ENCODE peak calls at places on chromosomes 13 and 19, in five cellular contexts. One of them, this sample, is unnamed.

GRCh38 chr13:54029226-54029625 is 1000.6 kb downstream of the OLFM4 start:
- DNase-seq in neuronal stem cell: peak
- DNase-seq in mesenchymal stem cell: peak
- DNase-seq in IMR-90: no peak
- DNase-seq in H9: no peak
- DNase-seq in this sample: peak

GRCh38 chr19:23917856-23918255 is 3.2 kb downstream of the ZNF726 start:
- DNase-seq in IMR-90: no peak
- DNase-seq in neuronal stem cell: no peak
- DNase-seq in H9: no peak
- DNase-seq in mesenchymal stem cell: no peak
- DNase-seq in this sample: peak

GRCh38 chr13:46057251-46058015 is 4.9 kb upstream of the ZC3H13 start:
- DNase-seq in IMR-90: peak
- DNase-seq in H9: no peak
- DNase-seq in neuronal stem cell: no peak
- DNase-seq in mesenchymal stem cell: peak
- DNase-seq in this sample: no peak

GRCh38 chr13:77779461-77780272 is 82.2 kb downstream of the SLAIN1 start:
- DNase-seq in mesenchymal stem cell: peak
- DNase-seq in neuronal stem cell: peak
- DNase-seq in H9: no peak
- DNase-seq in IMR-90: peak
- DNase-seq in this sample: peak

GRCh38 chr13:108827637-108828036 is 198.2 kb downstream of the MYO16 start:
- DNase-seq in mesenchymal stem cell: no peak
- DNase-seq in H9: no peak
- DNase-seq in IMR-90: no peak
- DNase-seq in neuronal stem cell: no peak
- DNase-seq in this sample: no peak

GRCh38 chr13:87274209-87274819 is 396.9 kb upstream of the SLITRK5 start:
- DNase-seq in neuronal stem cell: peak
- DNase-seq in mesenchymal stem cell: peak
- DNase-seq in H9: peak
- DNase-seq in IMR-90: peak
- DNase-seq in this sample: peak

GRCh38 chr13:68984688-68985319 is 1122.8 kb upstream of the ATXN8OS start:
- DNase-seq in mesenchymal stem cell: no peak
- DNase-seq in neuronal stem cell: no peak
- DNase-seq in H9: no peak
- DNase-seq in IMR-90: no peak
- DNase-seq in this sample: peak

GRCh38 chr19:4507804-4508203 is 10.5 kb downstream of the PLIN4 start:
- DNase-seq in mesenchymal stem cell: no peak
- DNase-seq in IMR-90: no peak
- DNase-seq in H9: no peak
- DNase-seq in neuronal stem cell: no peak
- DNase-seq in this sample: no peak

GRCh38 chr13:113584205-113584869 is at the start of gene TFDP1:
- DNase-seq in IMR-90: peak
- DNase-seq in H9: peak
- DNase-seq in neuronal stem cell: peak
- DNase-seq in mesenchymal stem cell: peak
- DNase-seq in this sample: peak

DNA sequence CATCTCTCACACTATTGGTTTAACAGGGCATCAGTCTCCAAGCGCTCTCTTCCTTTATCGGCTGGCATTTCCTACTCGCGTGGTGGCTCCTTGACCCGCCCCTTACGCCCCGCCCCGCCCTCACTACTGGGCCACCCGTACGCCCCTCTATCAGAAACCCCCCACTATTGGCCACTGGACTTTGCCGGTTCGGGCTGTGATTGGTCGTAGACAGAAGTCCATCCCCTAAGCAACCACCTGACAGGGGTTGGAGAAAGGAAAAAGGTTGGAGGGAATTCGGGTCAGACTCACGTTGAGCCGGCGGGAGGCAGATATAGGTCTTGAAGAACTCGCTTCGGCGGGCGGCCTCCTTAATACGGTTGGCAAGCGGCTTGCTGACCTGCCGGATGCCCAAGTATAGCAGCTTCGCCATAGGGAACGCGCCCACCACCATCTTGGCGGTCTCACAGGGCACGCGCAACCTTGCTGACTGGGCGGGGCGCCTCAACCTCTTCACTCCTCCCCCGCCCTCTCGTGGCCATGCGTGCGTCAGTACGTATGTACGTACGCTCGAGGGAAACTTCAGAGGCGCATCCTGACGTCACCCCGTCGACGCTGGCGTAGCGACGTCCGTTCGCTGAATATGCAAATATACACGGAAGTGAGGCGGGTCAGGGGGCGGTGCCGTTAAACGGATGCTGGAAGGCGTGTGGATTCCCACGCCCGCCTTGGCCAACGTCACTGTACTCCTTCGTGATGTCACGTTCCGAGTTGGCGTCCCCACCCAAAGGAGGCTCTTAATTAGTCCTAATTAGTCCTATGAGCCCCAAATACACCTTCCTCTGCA is at the start of gene OPA3:
- DNase-seq in H9: peak
- DNase-seq in neuronal stem cell: peak
- DNase-seq in mesenchymal stem cell: peak
- DNase-seq in IMR-90: peak
- DNase-seq in this sample: peak
- H2AK5ac ChIP-seq in H9: no peak
- H2AK5ac ChIP-seq in neuronal stem cell: peak
- H2AK5ac ChIP-seq in mesenchymal stem cell: peak
- H2AK5ac ChIP-seq in IMR-90: peak
- H2AK5ac ChIP-seq in this sample: peak

GRCh38 chr19:19087676-19088075 is 23.9 kb downstream of the SLC25A42 start:
- DNase-seq in H9: no peak
- DNase-seq in IMR-90: no peak
- DNase-seq in neuronal stem cell: no peak
- DNase-seq in mesenchymal stem cell: no peak
- DNase-seq in this sample: no peak
- H2AK5ac ChIP-seq in H9: no peak
- H2AK5ac ChIP-seq in IMR-90: no peak
- H2AK5ac ChIP-seq in neuronal stem cell: no peak
- H2AK5ac ChIP-seq in mesenchymal stem cell: no peak
- H2AK5ac ChIP-seq in this sample: no peak

GRCh38 chr13:96819375-96819774 is 174.9 kb downstream of the OXGR1 start:
- DNase-seq in mesenchymal stem cell: no peak
- DNase-seq in IMR-90: no peak
- DNase-seq in H9: no peak
- DNase-seq in neuronal stem cell: no peak
- DNase-seq in this sample: no peak

GRCh38 chr13:96816874-96817273 is 177.4 kb downstream of the OXGR1 start:
- DNase-seq in IMR-90: no peak
- DNase-seq in neuronal stem cell: no peak
- DNase-seq in mesenchymal stem cell: no peak
- DNase-seq in H9: peak
- DNase-seq in this sample: no peak

GRCh38 chr13:96821381-96821780 is 172.9 kb downstream of the OXGR1 start:
- DNase-seq in IMR-90: peak
- DNase-seq in mesenchymal stem cell: peak
- DNase-seq in neuronal stem cell: no peak
- DNase-seq in H9: no peak
- DNase-seq in this sample: peak

GRCh38 chr13:96817336-96817941 is 176.8 kb downstream of the OXGR1 start:
- DNase-seq in H9: no peak
- DNase-seq in IMR-90: peak
- DNase-seq in mesenchymal stem cell: peak
- DNase-seq in neuronal stem cell: peak
- DNase-seq in this sample: peak

DNA sequence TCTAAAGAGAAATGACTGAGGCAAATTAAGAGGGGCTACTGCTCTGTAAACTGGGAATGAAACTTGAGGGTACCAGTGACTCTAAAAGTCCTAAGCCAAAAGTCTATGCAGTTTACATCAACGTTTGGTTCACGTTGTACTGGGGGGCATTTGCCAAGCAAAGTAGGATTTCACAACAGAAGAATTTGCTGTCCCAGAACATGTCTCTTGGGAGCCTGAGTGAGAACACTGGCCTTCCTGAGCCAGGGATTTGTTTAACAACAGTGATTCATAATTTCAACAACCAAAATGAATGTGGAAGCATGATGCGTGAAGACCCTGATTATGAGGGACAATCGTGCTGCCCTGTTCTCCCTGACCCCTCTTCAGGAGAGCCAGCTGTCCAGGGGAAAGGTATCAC is 178.0 kb downstream of the OXGR1 start:
- DNase-seq in neuronal stem cell: no peak
- DNase-seq in IMR-90: no peak
- DNase-seq in mesenchymal stem cell: no peak
- DNase-seq in H9: no peak
- DNase-seq in this sample: no peak
- H2AK5ac ChIP-seq in neuronal stem cell: no peak
- H2AK5ac ChIP-seq in IMR-90: no peak
- H2AK5ac ChIP-seq in mesenchymal stem cell: no peak
- H2AK5ac ChIP-seq in H9: no peak
- H2AK5ac ChIP-seq in this sample: no peak

DNA sequence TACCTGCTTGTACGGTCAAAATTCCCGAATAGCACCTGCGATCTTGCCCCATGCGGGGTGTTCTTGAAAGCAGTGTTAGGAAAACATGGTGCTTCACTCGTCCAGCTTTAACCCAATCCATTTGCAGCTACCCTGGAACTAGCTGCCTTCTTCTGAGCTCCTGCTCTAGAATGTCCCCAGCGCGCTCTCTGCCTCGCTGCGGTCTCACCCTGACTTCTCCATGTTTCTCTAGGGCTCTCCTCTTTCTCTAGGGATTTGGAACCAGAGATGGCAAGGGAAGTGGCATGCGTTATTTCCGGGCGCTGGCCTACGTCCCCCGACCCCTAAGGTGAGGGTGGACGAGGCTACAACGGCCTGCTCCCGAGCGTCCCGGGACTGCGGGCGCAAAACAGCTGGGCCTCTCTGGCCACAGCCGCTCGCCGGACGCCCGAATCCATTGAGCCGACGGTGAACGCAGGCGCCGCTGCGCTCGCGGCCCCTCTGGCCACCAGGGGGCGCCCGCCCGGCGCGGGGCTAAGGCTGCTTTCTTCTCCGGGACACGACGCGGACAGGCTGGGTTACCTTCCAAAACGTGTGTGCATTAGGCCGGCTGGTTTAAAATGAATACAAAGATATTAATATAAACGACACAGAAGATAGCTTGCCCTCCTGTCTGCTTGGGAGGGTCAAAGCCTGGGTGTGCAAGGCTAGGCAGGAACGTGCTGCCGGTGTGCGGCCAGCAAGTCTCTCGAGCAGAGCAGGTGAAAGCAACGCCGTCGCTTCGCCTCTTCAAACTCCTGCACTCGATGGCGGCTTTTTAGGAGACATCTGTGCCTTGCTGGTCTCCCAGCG is 1.8 kb upstream of the SPRY2 start:
- DNase-seq in neuronal stem cell: peak
- DNase-seq in mesenchymal stem cell: peak
- DNase-seq in H9: peak
- DNase-seq in IMR-90: peak
- DNase-seq in this sample: peak
- H2AK5ac ChIP-seq in neuronal stem cell: no peak
- H2AK5ac ChIP-seq in mesenchymal stem cell: no peak
- H2AK5ac ChIP-seq in H9: no peak
- H2AK5ac ChIP-seq in IMR-90: peak
- H2AK5ac ChIP-seq in this sample: no peak

GRCh38 chr19:41922220-41922576 is 6.1 kb downstream of the ERFL start:
- DNase-seq in IMR-90: no peak
- DNase-seq in neuronal stem cell: no peak
- DNase-seq in H9: no peak
- DNase-seq in mesenchymal stem cell: no peak
- DNase-seq in this sample: no peak
- H2AK5ac ChIP-seq in IMR-90: no peak
- H2AK5ac ChIP-seq in neuronal stem cell: no peak
- H2AK5ac ChIP-seq in H9: no peak
- H2AK5ac ChIP-seq in mesenchymal stem cell: no peak
- H2AK5ac ChIP-seq in this sample: no peak

GRCh38 chr19:47608908-47609879 is at the start of gene BICRA:
- DNase-seq in mesenchymal stem cell: peak
- DNase-seq in neuronal stem cell: peak
- DNase-seq in IMR-90: peak
- DNase-seq in H9: peak
- DNase-seq in this sample: peak

GRCh38 chr19:47610546-47610894 is 1.6 kb downstream of the BICRA start:
- DNase-seq in H9: no peak
- DNase-seq in IMR-90: no peak
- DNase-seq in neuronal stem cell: no peak
- DNase-seq in mesenchymal stem cell: no peak
- DNase-seq in this sample: no peak

GRCh38 chr19:47609885-47610545 is 1.1 kb downstream of the BICRA start:
- DNase-seq in mesenchymal stem cell: peak
- DNase-seq in neuronal stem cell: peak
- DNase-seq in H9: peak
- DNase-seq in IMR-90: peak
- DNase-seq in this sample: peak

GRCh38 chr19:47607564-47608073 is 1.3 kb upstream of the BICRA start:
- DNase-seq in mesenchymal stem cell: no peak
- DNase-seq in neuronal stem cell: no peak
- DNase-seq in H9: no peak
- DNase-seq in IMR-90: no peak
- DNase-seq in this sample: no peak

GRCh38 chr19:47608074-47608907 is 643 bp upstream of the BICRA start:
- DNase-seq in IMR-90: peak
- DNase-seq in neuronal stem cell: peak
- DNase-seq in mesenchymal stem cell: peak
- DNase-seq in H9: peak
- DNase-seq in this sample: peak
- H2AK5ac ChIP-seq in IMR-90: peak
- H2AK5ac ChIP-seq in neuronal stem cell: peak
- H2AK5ac ChIP-seq in mesenchymal stem cell: no peak
- H2AK5ac ChIP-seq in H9: no peak
- H2AK5ac ChIP-seq in this sample: peak

GRCh38 chr19:17843908-17844490 is 3.8 kb downstream of the JAK3 start:
- DNase-seq in H9: no peak
- DNase-seq in IMR-90: no peak
- DNase-seq in mesenchymal stem cell: no peak
- DNase-seq in neuronal stem cell: no peak
- DNase-seq in this sample: no peak
- H2AK5ac ChIP-seq in H9: no peak
- H2AK5ac ChIP-seq in IMR-90: no peak
- H2AK5ac ChIP-seq in mesenchymal stem cell: no peak
- H2AK5ac ChIP-seq in neuronal stem cell: peak
- H2AK5ac ChIP-seq in this sample: no peak

GRCh38 chr19:1040476-1041271 is 767 bp downstream of the ABCA7 start:
- DNase-seq in IMR-90: peak
- DNase-seq in H9: peak
- DNase-seq in mesenchymal stem cell: peak
- DNase-seq in neuronal stem cell: peak
- DNase-seq in this sample: peak
- H2AK5ac ChIP-seq in IMR-90: peak
- H2AK5ac ChIP-seq in H9: no peak
- H2AK5ac ChIP-seq in mesenchymal stem cell: no peak
- H2AK5ac ChIP-seq in neuronal stem cell: peak
- H2AK5ac ChIP-seq in this sample: no peak

GRCh38 chr19:38057954-38058690 is 151.1 kb downstream of the SIPA1L3 start:
- DNase-seq in IMR-90: no peak
- DNase-seq in mesenchymal stem cell: peak
- DNase-seq in H9: no peak
- DNase-seq in neuronal stem cell: no peak
- DNase-seq in this sample: peak
- H2AK5ac ChIP-seq in IMR-90: peak
- H2AK5ac ChIP-seq in mesenchymal stem cell: peak
- H2AK5ac ChIP-seq in H9: no peak
- H2AK5ac ChIP-seq in neuronal stem cell: no peak
- H2AK5ac ChIP-seq in this sample: no peak